ENCODE peak calls at places on chromosomes 12 and 14, in six cellular contexts. W is GM12892, M is H1, N is GM12878, X is K562, P is HepG2. E is an unnamed sample.
A peak's percentile ranks its signal among the peaks of the same experiment; 100 is the strongest.

GRCh38 chr14:70121521-70121920 is 67.2 kb downstream of the SLC8A3 start:
- DNase-seq in W (no peak), M (peak; percentile 54), N (no peak), X (no peak), P (no peak), E (no peak)

GRCh38 chr14:68282479-68283377 is 463.1 kb downstream of the RAD51B start:
- DNase-seq in W (no peak), M (no peak), N (peak; percentile 86), X (no peak), P (peak; percentile 42), E (no peak)

GRCh38 chr14:100539766-100540140 is 47.5 kb downstream of the BEGAIN start:
- DNase-seq in W (no peak), M (no peak), N (no peak), X (no peak), P (no peak), E (no peak)

GRCh38 chr12:132239796-132240668 is 89.4 kb downstream of the GALNT9 start:
- DNase-seq in W (no peak), M (no peak), N (no peak), X (no peak), P (no peak), E (no peak)

GRCh38 chr12:18262514-18262913 is 1.2 kb downstream of the PIK3C2G start:
- DNase-seq in W (no peak), M (no peak), N (no peak), X (no peak), P (no peak), E (no peak)

GRCh38 chr12:69821441-69822204 is 3.4 kb upstream of the MYRFL start:
- DNase-seq in W (no peak), M (no peak), N (no peak), X (no peak), P (no peak), E (no peak)

GRCh38 chr12:69342407-69342806 is 5.8 kb upstream of the LYZ start:
- DNase-seq in W (no peak), M (no peak), N (no peak), X (no peak), P (no peak), E (no peak)

GRCh38 chr14:75531660-75532317 is 9.5 kb downstream of the BATF start:
- DNase-seq in W (no peak), M (no peak), N (no peak), X (no peak), P (no peak), E (no peak)

GRCh38 chr12:104303538-104304151 is at the start of gene EID3:
- DNase-seq in W (peak; percentile 80), M (peak; percentile 95), N (no peak), X (peak; percentile 50), P (no peak), E (peak; percentile 80)

GRCh38 chr14:105418269-105419054 is 1.2 kb upstream of the MTA1 start:
- DNase-seq in W (no peak), M (no peak), N (no peak), X (no peak), P (no peak), E (no peak)

GRCh38 chr12:114981036-114981435 is 297.1 kb upstream of the TBX3 start:
- DNase-seq in W (no peak), M (no peak), N (no peak), X (no peak), P (no peak), E (no peak)

GRCh38 chr12:39824505-39825198 is 205.0 kb upstream of the ABCD2 start:
- DNase-seq in W (no peak), M (no peak), N (no peak), X (no peak), P (peak; percentile 6), E (no peak)

GRCh38 chr14:51597511-51597920 is 54.2 kb upstream of the FRMD6 start:
- DNase-seq in W (no peak), M (no peak), N (no peak), X (no peak), P (no peak), E (no peak)

GRCh38 chr14:75306917-75307699 is 28.5 kb downstream of the FOS start:
- DNase-seq in W (peak; percentile 34), M (no peak), N (no peak), X (peak; percentile 18), P (no peak), E (peak; percentile 34)

GRCh38 chr14:105256292-105256960 is 8.1 kb downstream of the BTBD6 start:
- DNase-seq in W (no peak), M (no peak), N (no peak), X (no peak), P (no peak), E (no peak)

GRCh38 chr14:74081491-74081890 is 2.8 kb downstream of the ALDH6A1 start:
- DNase-seq in W (no peak), M (no peak), N (no peak), X (no peak), P (no peak), E (no peak)

GRCh38 chr12:42588981-42589464 is 523 bp downstream of the PRICKLE1 start:
- DNase-seq in W (no peak), M (peak; percentile 80), N (no peak), X (peak; percentile 31), P (no peak), E (no peak)

GRCh38 chr12:42587564-42588307 is 1.8 kb downstream of the PRICKLE1 start:
- DNase-seq in W (no peak), M (no peak), N (no peak), X (no peak), P (peak; percentile 10), E (no peak)

GRCh38 chr12:42590324-42590934 is 883 bp upstream of the PRICKLE1 start:
- DNase-seq in W (no peak), M (peak; percentile 57), N (no peak), X (no peak), P (no peak), E (no peak)

GRCh38 chr12:42588308-42588836 is 1.2 kb downstream of the PRICKLE1 start:
- DNase-seq in W (no peak), M (no peak), N (no peak), X (no peak), P (no peak), E (no peak)

GRCh38 chr12:42589465-42590323 is at the start of gene PRICKLE1:
- DNase-seq in W (peak; percentile 43), M (peak; percentile 70), N (no peak), X (peak; percentile 79), P (no peak), E (peak; percentile 54)
- TF ChIP-seq POLR2A in W (no peak), M (no peak), N (no peak), X (no peak), P (no peak), E (no peak)

GRCh38 chr14:72555609-72556000 is 338.3 kb downstream of the DPF3 start:
- DNase-seq in W (no peak), M (no peak), N (no peak), X (no peak), P (no peak), E (no peak)
- TF ChIP-seq TAF1 in W (no peak), M (no peak), N (no peak), X (no peak), P (no peak), E (no peak)

GRCh38 chr12:113096675-113097461 is 38.7 kb downstream of the RASAL1 start:
- DNase-seq in W (no peak), M (no peak), N (no peak), X (no peak), P (no peak), E (no peak)

GRCh38 chr12:113099364-113099763 is 36.2 kb downstream of the RASAL1 start:
- DNase-seq in W (no peak), M (no peak), N (no peak), X (no peak), P (no peak), E (no peak)

GRCh38 chr12:113098428-113099028 is 37.0 kb downstream of the RASAL1 start:
- DNase-seq in W (peak; percentile 66), M (peak; percentile 97), N (no peak), X (peak; percentile 87), P (peak; percentile 79), E (peak; percentile 73)

GRCh38 chr12:113099764-113100163 is 35.8 kb downstream of the RASAL1 start:
- DNase-seq in W (no peak), M (no peak), N (no peak), X (no peak), P (no peak), E (no peak)

DNA sequence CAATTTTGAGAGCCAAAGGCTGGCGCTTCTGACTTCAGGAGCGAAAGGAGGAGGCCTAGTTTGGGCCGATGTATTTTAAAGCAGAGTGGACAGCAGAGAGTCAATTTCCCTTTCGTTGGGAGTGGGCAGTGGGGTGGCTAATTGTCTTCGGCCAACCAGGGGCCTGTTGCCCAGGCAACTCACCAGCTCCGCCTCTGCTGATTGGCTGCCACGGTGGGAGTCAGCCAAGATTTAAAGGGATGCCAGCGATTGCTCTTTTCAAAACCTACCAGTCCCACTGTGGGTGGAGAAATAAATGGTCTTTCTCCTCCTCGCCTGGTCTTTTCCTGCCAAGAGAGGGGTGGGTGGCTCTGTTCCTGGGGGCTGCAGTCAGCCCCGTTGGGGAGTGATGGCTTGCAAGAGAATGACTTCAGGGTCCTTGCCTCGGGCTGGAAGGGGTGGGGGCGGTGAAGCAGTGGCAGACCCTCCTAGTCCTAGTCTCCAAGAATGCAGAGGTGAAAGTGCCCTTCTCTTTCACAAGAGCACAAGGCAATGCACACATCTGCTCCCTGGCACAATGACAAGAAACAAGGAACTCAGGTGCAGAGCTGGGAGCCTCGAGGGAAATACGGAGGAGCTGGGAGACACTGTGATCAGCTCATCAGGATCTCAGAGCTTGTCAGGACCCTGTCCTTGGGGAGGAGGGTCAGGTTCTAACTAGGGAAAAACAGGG is 37.7 kb downstream of the RASAL1 start:
- DNase-seq in W (no peak), M (peak; percentile 73), N (no peak), X (peak; percentile 43), P (no peak), E (no peak)
- TF ChIP-seq POLR2AphosphoS5 in W (no peak), M (no peak), N (no peak), X (no peak), P (no peak), E (no peak)

DNA sequence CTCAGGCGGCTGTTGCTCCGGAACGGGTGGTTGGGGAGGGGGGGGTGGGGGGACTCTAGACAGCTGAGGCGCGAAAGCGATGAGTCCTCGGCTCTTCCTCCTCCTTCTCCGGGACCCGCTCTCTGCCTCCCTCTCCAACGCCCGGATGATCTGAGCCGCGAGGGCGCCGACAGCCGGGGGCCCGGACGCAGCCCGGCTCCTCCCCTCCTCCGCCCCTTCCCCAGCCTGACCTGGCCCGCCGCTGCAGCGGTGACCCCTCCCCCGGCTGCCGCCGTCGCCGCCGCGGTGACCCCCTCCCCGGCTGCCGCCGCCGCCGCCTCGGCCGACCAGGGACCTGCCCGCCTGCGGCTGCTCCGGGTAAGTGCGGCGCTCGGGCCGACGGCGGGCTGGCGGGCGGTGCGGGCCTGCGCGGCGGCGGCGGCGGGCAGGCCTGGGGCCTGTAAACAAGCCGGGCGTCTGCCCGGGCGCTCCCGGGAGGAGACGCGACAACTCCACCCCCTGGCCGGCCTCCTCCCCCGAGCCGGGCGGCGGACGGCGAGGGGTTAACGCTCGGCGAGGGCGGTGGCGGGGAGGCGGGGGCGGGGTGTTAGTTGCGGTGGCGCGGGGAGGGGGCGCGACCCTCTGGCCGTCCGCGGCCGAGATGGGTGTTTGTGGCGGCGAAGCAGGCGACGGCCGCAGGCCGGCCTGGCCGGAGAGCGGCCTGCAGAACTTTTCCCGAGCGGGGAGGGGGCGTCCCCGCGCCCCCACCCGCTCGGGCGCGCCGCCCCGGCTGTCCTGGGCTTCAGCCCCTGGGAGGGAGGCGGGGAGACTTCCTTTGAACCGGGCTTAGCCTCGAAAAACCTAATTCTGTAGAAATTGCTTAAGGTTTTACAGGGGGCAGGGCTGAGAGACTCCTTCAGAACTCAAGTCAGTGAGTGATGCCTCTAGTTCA is 565 bp downstream of the PPM1A start:
- DNase-seq in W (peak; percentile 57), M (peak; percentile 81), N (no peak), X (peak; percentile 68), P (peak; percentile 58), E (peak; percentile 60)
- TF ChIP-seq POLR2A in W (no peak), M (peak; percentile 5), N (peak; percentile 43), X (no peak), P (no peak), E (no peak)

E was measured in GM12891.